ENCODE peak calls at places on chromosomes 4 and X, in nine cellular contexts. D is NCI-H69; Q is NCI-H1694; R is dermis blood vessel endothelial cell; X is AG10803; W is activated CD4-positive, alpha-beta T cell treated with anti-CD3 and anti-CD28 coated beads, Interleukin-2, amount 50 U/mL, for 1 hour; G is lung; V is head of caudate nucleus; P is T-helper 2 cell. I is an unnamed sample.
A peak's percentile ranks its signal among the peaks of the same experiment; 100 is the strongest.

GRCh38 chr4:168501407-168501806 is 4.6 kb downstream of the PALLD start:
- DNase-seq in R (no peak), V (no peak), D (peak; percentile 82), P (no peak), X (no peak), Q (no peak), G (no peak), W (no peak), I (no peak)

GRCh38 chrX:110321670-110322069 is 3.8 kb upstream of the AMMECR1 start:
- DNase-seq in R (no peak), V (no peak), Q (no peak), G (no peak), X (no peak), D (no peak), W (no peak), P (no peak), I (no peak)

GRCh38 chr4:114926508-114926907 is 186.9 kb downstream of the NDST4 start:
- DNase-seq in P (no peak), V (no peak), G (no peak), X (no peak), R (no peak), Q (no peak), D (no peak), W (no peak), I (no peak)

GRCh38 chrX:24838624-24839023 is 144.9 kb downstream of the POLA1 start:
- DNase-seq in G (no peak), P (no peak), V (no peak), R (peak; percentile 51), X (peak; percentile 31), Q (no peak), W (no peak), D (peak; percentile 45), I (no peak)

GRCh38 chr4:25283948-25284347 is 28.6 kb upstream of the ZCCHC4 start:
- DNase-seq in V (no peak), G (no peak), D (no peak), X (no peak), R (no peak), W (no peak), P (no peak), Q (no peak), I (no peak)

GRCh38 chr4:41600243-41600642 is 62.3 kb downstream of the LIMCH1 start:
- DNase-seq in G (no peak), V (no peak), X (no peak), Q (no peak), W (no peak), R (peak; percentile 95), P (no peak), D (peak; percentile 43), I (no peak)

GRCh38 chr4:81919238-81919637 is 447.5 kb upstream of the RASGEF1B start:
- DNase-seq in R (no peak), D (peak; percentile 71), W (no peak), X (no peak), V (no peak), P (no peak), G (no peak), Q (no peak), I (no peak)

GRCh38 chr4:10965196-10965595 is 280.6 kb upstream of the CLNK start:
- DNase-seq in D (peak; percentile 91), Q (peak; percentile 19), R (no peak), G (no peak), X (no peak), V (no peak), P (no peak), W (no peak), I (no peak)

GRCh38 chr4:42917316-42917715 is 24.8 kb downstream of the GRXCR1 start:
- DNase-seq in Q (no peak), V (no peak), P (no peak), X (no peak), W (no peak), G (no peak), D (no peak), R (no peak), I (no peak)

GRCh38 chr4:54942735-54943134 is 182.7 kb downstream of the KDR start:
- DNase-seq in X (peak; percentile 15), V (no peak), P (no peak), Q (no peak), W (peak; percentile 34), R (peak; percentile 90), D (no peak), G (no peak), I (no peak)

I was measured in activated CD8-positive, alpha-beta memory T cell treated with anti-CD3 and anti-CD28 coated beads, Interleukin-2, amount 10 ng/mL, durations not matched to agents 7 days and 5 days.